ENCODE peak calls at places on chromosomes 5 and 9, in seven cellular contexts. One of them, this sample, is unnamed.

GRCh38 chr5:1076406-1076805 is 35.5 kb downstream of the SLC12A7 start:
- DNase-seq in progenitor cell of endocrine pancreas: no peak
- DNase-seq in GM06990: no peak
- DNase-seq in fibroblast of pulmonary artery: no peak
- DNase-seq in osteocyte: no peak
- DNase-seq in CD8-positive, alpha-beta T cell: no peak
- DNase-seq in adrenal gland: no peak
- DNase-seq in this sample: no peak

GRCh38 chr5:6740586-6741150 is 27.4 kb downstream of the TENT4A start:
- DNase-seq in osteocyte: no peak
- DNase-seq in CD8-positive, alpha-beta T cell: no peak
- DNase-seq in adrenal gland: no peak
- DNase-seq in fibroblast of pulmonary artery: no peak
- DNase-seq in progenitor cell of endocrine pancreas: no peak
- DNase-seq in GM06990: no peak
- DNase-seq in this sample: no peak

GRCh38 chr5:43315262-43315661 is 2.0 kb upstream of the HMGCS1 start:
- DNase-seq in CD8-positive, alpha-beta T cell: no peak
- DNase-seq in fibroblast of pulmonary artery: peak; percentile 25
- DNase-seq in adrenal gland: no peak
- DNase-seq in GM06990: no peak
- DNase-seq in osteocyte: no peak
- DNase-seq in progenitor cell of endocrine pancreas: no peak
- DNase-seq in this sample: no peak

GRCh38 chr9:14910178-14910805 is at the start of gene FREM1:
- DNase-seq in progenitor cell of endocrine pancreas: no peak
- DNase-seq in GM06990: no peak
- DNase-seq in adrenal gland: peak; percentile 43
- DNase-seq in osteocyte: peak; percentile 87
- DNase-seq in CD8-positive, alpha-beta T cell: no peak
- DNase-seq in fibroblast of pulmonary artery: peak; percentile 1
- DNase-seq in this sample: no peak

GRCh38 chr5:29758986-29759421 is 1434.5 kb upstream of the CDH6 start:
- DNase-seq in adrenal gland: no peak
- DNase-seq in GM06990: no peak
- DNase-seq in osteocyte: no peak
- DNase-seq in progenitor cell of endocrine pancreas: peak; percentile 16
- DNase-seq in CD8-positive, alpha-beta T cell: no peak
- DNase-seq in fibroblast of pulmonary artery: no peak
- DNase-seq in this sample: no peak

GRCh38 chr9:5586391-5586802 is 42.5 kb upstream of the RIC1 start:
- DNase-seq in GM06990: peak; percentile 57
- DNase-seq in osteocyte: no peak
- DNase-seq in adrenal gland: no peak
- DNase-seq in CD8-positive, alpha-beta T cell: no peak
- DNase-seq in fibroblast of pulmonary artery: peak; percentile 62
- DNase-seq in progenitor cell of endocrine pancreas: no peak
- DNase-seq in this sample: no peak

GRCh38 chr5:60092671-60093422 is 199.3 kb upstream of the PDE4D start:
- DNase-seq in adrenal gland: no peak
- DNase-seq in GM06990: no peak
- DNase-seq in osteocyte: no peak
- DNase-seq in fibroblast of pulmonary artery: peak; percentile 18
- DNase-seq in progenitor cell of endocrine pancreas: no peak
- DNase-seq in CD8-positive, alpha-beta T cell: no peak
- DNase-seq in this sample: no peak

GRCh38 chr5:169071-169727 is 22.1 kb upstream of the LRRC14B start:
- DNase-seq in progenitor cell of endocrine pancreas: no peak
- DNase-seq in fibroblast of pulmonary artery: peak; percentile 88
- DNase-seq in adrenal gland: peak; percentile 49
- DNase-seq in CD8-positive, alpha-beta T cell: no peak
- DNase-seq in GM06990: no peak
- DNase-seq in osteocyte: no peak
- DNase-seq in this sample: no peak

GRCh38 chr5:126811515-126812198 is 34.7 kb downstream of the LMNB1 start:
- DNase-seq in osteocyte: no peak
- DNase-seq in progenitor cell of endocrine pancreas: no peak
- DNase-seq in fibroblast of pulmonary artery: peak; percentile 91
- DNase-seq in adrenal gland: no peak
- DNase-seq in GM06990: no peak
- DNase-seq in CD8-positive, alpha-beta T cell: no peak
- DNase-seq in this sample: no peak

GRCh38 chr9:35237303-35237702 is 75.5 kb downstream of the UNC13B start:
- DNase-seq in osteocyte: no peak
- DNase-seq in progenitor cell of endocrine pancreas: no peak
- DNase-seq in adrenal gland: no peak
- DNase-seq in CD8-positive, alpha-beta T cell: no peak
- DNase-seq in GM06990: no peak
- DNase-seq in fibroblast of pulmonary artery: no peak
- DNase-seq in this sample: no peak

GRCh38 chr5:138408023-138408422 is 30.8 kb upstream of the REEP2 start:
- DNase-seq in adrenal gland: no peak
- DNase-seq in GM06990: peak; percentile 29
- DNase-seq in progenitor cell of endocrine pancreas: no peak
- DNase-seq in osteocyte: no peak
- DNase-seq in fibroblast of pulmonary artery: no peak
- DNase-seq in CD8-positive, alpha-beta T cell: no peak
- DNase-seq in this sample: no peak

GRCh38 chr5:79932510-79933504 is 58.3 kb downstream of the MTX3 start:
- DNase-seq in GM06990: no peak
- DNase-seq in fibroblast of pulmonary artery: no peak
- DNase-seq in osteocyte: no peak
- DNase-seq in adrenal gland: no peak
- DNase-seq in CD8-positive, alpha-beta T cell: no peak
- DNase-seq in progenitor cell of endocrine pancreas: no peak
- DNase-seq in this sample: no peak

GRCh38 chr5:77266291-77266690 is 55.8 kb downstream of the PDE8B start:
- DNase-seq in GM06990: no peak
- DNase-seq in fibroblast of pulmonary artery: no peak
- DNase-seq in CD8-positive, alpha-beta T cell: no peak
- DNase-seq in progenitor cell of endocrine pancreas: no peak
- DNase-seq in osteocyte: no peak
- DNase-seq in adrenal gland: no peak
- DNase-seq in this sample: no peak

GRCh38 chr9:110954822-110955291 is 83.4 kb downstream of the LPAR1 start:
- DNase-seq in fibroblast of pulmonary artery: no peak
- DNase-seq in GM06990: no peak
- DNase-seq in osteocyte: no peak
- DNase-seq in progenitor cell of endocrine pancreas: no peak
- DNase-seq in CD8-positive, alpha-beta T cell: no peak
- DNase-seq in adrenal gland: no peak
- DNase-seq in this sample: no peak

DNA sequence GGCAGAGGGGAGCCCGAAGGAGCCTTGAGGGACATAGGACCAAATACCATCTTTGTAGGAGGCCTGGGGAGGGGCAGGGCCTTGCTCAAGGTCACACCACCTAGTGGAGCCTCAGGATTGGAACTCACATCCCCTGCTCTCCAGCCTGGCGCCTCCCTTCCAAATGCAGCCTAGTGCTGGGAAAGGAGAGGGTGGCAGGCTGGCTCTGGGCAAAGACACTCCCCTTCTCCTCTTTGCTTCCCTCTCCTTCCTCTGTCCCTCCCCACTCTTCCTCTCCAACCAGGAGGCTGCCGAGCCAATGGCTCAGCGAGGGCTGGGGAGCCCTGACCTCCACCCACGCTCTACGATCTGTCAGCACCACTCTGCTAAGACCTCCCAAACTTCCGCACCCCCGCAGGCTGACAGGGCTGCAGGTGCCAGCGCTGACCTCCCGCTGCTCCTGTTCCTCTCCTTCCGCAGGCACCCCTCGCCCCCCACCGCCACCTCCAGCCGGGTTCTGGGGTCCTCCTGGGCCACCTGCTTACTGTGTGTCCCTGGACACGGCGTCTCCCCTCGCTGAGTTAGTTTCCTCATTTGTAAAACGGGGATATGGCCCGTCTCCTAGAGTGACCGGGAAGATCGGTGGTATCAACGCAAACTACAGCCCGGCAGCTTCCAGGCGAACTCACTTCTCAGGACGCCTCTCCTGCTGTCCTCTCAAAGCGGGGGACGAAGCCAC is 52.9 kb downstream of the C9orf50 start:
- DNase-seq in progenitor cell of endocrine pancreas: peak; percentile 24
- DNase-seq in fibroblast of pulmonary artery: peak; percentile 62
- DNase-seq in GM06990: no peak
- DNase-seq in CD8-positive, alpha-beta T cell: no peak
- DNase-seq in osteocyte: no peak
- DNase-seq in adrenal gland: peak; percentile 61
- DNase-seq in this sample: no peak
- TF ChIP-seq CTCF in progenitor cell of endocrine pancreas: no peak
- TF ChIP-seq CTCF in fibroblast of pulmonary artery: no peak
- TF ChIP-seq CTCF in GM06990: no peak
- TF ChIP-seq CTCF in CD8-positive, alpha-beta T cell: no peak
- TF ChIP-seq CTCF in osteocyte: peak; percentile 20
- TF ChIP-seq CTCF in adrenal gland: no peak
- TF ChIP-seq CTCF in this sample: no peak

GRCh38 chr5:95619096-95619495 is 791 bp upstream of the GPR150 start:
- DNase-seq in fibroblast of pulmonary artery: peak; percentile 86
- DNase-seq in progenitor cell of endocrine pancreas: no peak
- DNase-seq in CD8-positive, alpha-beta T cell: no peak
- DNase-seq in GM06990: no peak
- DNase-seq in adrenal gland: no peak
- DNase-seq in osteocyte: no peak
- DNase-seq in this sample: no peak

GRCh38 chr5:95619518-95620029 is 313 bp upstream of the GPR150 start:
- DNase-seq in progenitor cell of endocrine pancreas: no peak
- DNase-seq in GM06990: no peak
- DNase-seq in osteocyte: no peak
- DNase-seq in fibroblast of pulmonary artery: no peak
- DNase-seq in CD8-positive, alpha-beta T cell: no peak
- DNase-seq in adrenal gland: no peak
- DNase-seq in this sample: no peak

GRCh38 chr5:95621839-95622629 is 2.1 kb downstream of the GPR150 start:
- DNase-seq in adrenal gland: no peak
- DNase-seq in GM06990: no peak
- DNase-seq in osteocyte: no peak
- DNase-seq in progenitor cell of endocrine pancreas: no peak
- DNase-seq in CD8-positive, alpha-beta T cell: no peak
- DNase-seq in fibroblast of pulmonary artery: no peak
- DNase-seq in this sample: no peak

GRCh38 chr5:95620870-95621838 is 1.3 kb downstream of the GPR150 start:
- DNase-seq in CD8-positive, alpha-beta T cell: peak; percentile 34
- DNase-seq in adrenal gland: no peak
- DNase-seq in osteocyte: no peak
- DNase-seq in progenitor cell of endocrine pancreas: peak; percentile 33
- DNase-seq in GM06990: peak; percentile 69
- DNase-seq in fibroblast of pulmonary artery: no peak
- DNase-seq in this sample: peak; percentile 39

DNA sequence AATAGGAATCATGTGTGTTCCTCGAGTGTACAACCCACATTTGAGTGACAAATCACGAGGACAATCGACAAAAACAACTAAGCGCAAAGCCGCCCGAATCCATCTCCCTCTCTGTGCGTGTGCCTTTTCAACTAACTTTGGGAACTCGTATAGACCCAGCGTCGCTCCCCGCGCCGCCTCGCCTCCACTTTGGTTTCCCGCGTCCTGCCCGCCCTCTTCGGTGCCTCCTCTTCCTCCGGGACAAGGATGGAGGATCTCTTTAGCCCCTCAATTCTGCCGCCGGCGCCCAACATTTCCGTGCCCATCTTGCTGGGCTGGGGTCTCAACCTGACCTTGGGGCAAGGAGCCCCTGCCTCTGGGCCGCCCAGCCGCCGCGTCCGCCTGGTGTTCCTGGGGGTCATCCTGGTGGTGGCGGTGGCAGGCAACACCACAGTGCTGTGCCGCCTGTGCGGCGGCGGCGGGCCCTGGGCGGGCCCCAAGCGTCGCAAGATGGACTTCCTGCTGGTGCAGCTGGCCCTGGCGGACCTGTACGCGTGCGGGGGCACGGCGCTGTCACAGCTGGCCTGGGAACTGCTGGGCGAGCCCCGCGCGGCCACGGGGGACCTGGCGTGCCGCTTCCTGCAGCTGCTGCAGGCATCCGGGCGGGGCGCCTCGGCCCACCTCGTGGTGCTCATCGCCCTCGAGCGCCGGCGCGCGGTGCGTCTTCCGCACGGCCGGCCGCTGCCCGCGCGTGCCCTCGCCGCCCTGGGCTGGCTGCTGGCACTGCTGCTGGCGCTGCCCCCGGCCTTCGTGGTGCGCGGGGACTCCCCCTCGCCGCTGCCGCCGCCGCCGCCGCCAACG is at the start of gene GPR150:
- DNase-seq in fibroblast of pulmonary artery: peak; percentile 52
- DNase-seq in GM06990: peak; percentile 83
- DNase-seq in adrenal gland: peak; percentile 50
- DNase-seq in CD8-positive, alpha-beta T cell: peak; percentile 50
- DNase-seq in progenitor cell of endocrine pancreas: peak; percentile 48
- DNase-seq in osteocyte: peak; percentile 85
- DNase-seq in this sample: peak; percentile 57
- TF ChIP-seq CTCF in fibroblast of pulmonary artery: no peak
- TF ChIP-seq CTCF in GM06990: no peak
- TF ChIP-seq CTCF in adrenal gland: no peak
- TF ChIP-seq CTCF in CD8-positive, alpha-beta T cell: no peak
- TF ChIP-seq CTCF in progenitor cell of endocrine pancreas: peak; percentile 18
- TF ChIP-seq CTCF in osteocyte: no peak
- TF ChIP-seq CTCF in this sample: no peak

DNA sequence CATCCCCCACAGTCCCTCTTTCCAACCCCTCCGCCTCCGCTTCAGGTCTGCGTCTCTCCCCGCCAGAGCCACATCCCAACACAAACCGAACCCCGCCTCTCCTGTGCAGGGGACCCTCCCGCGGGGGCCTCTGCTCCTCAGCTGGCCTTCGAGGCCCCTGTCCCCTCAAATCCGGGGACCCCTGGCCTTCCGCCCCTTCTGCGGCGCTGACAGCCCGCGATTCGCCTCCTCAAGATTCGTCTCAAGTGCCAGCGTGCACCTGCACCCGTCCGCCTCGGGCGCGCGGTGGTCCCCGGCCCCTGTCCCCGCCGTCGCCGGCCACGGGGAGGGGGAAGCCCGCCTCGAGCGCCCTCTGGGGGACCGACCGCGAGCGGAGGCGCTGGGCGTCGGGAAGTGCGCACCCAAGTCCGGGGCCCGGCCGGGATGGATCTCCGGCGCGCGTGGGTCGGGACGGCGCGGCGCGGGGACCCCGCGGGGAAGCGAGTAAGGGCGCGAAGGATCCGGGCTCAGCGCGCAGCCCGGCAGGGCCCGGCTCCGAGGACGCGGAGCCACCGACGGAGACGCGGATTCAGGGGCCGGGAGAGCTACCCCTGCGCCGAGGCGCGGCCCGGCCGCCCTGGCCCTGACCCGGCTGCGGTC is 623 bp downstream of the FLT4 start:
- DNase-seq in adrenal gland: no peak
- DNase-seq in GM06990: no peak
- DNase-seq in osteocyte: no peak
- DNase-seq in CD8-positive, alpha-beta T cell: no peak
- DNase-seq in progenitor cell of endocrine pancreas: peak; percentile 53
- DNase-seq in fibroblast of pulmonary artery: no peak
- DNase-seq in this sample: no peak
- TF ChIP-seq CTCF in adrenal gland: no peak
- TF ChIP-seq CTCF in GM06990: no peak
- TF ChIP-seq CTCF in osteocyte: peak; percentile 35
- TF ChIP-seq CTCF in CD8-positive, alpha-beta T cell: no peak
- TF ChIP-seq CTCF in progenitor cell of endocrine pancreas: peak; percentile 60
- TF ChIP-seq CTCF in fibroblast of pulmonary artery: no peak
- TF ChIP-seq CTCF in this sample: no peak

GRCh38 chr5:91867799-91868198 is 484.7 kb upstream of the ARRDC3 start:
- DNase-seq in CD8-positive, alpha-beta T cell: no peak
- DNase-seq in GM06990: no peak
- DNase-seq in fibroblast of pulmonary artery: no peak
- DNase-seq in progenitor cell of endocrine pancreas: no peak
- DNase-seq in osteocyte: no peak
- DNase-seq in adrenal gland: no peak
- DNase-seq in this sample: no peak

GRCh38 chr5:91865920-91866319 is 482.8 kb upstream of the ARRDC3 start:
- DNase-seq in progenitor cell of endocrine pancreas: no peak
- DNase-seq in GM06990: no peak
- DNase-seq in osteocyte: no peak
- DNase-seq in adrenal gland: no peak
- DNase-seq in fibroblast of pulmonary artery: no peak
- DNase-seq in CD8-positive, alpha-beta T cell: no peak
- DNase-seq in this sample: no peak

GRCh38 chr5:91864902-91865420 is 481.8 kb upstream of the ARRDC3 start:
- DNase-seq in osteocyte: no peak
- DNase-seq in fibroblast of pulmonary artery: no peak
- DNase-seq in progenitor cell of endocrine pancreas: no peak
- DNase-seq in CD8-positive, alpha-beta T cell: no peak
- DNase-seq in GM06990: no peak
- DNase-seq in adrenal gland: no peak
- DNase-seq in this sample: no peak
- TF ChIP-seq CTCF in osteocyte: peak; percentile 46
- TF ChIP-seq CTCF in fibroblast of pulmonary artery: no peak
- TF ChIP-seq CTCF in progenitor cell of endocrine pancreas: no peak
- TF ChIP-seq CTCF in CD8-positive, alpha-beta T cell: no peak
- TF ChIP-seq CTCF in GM06990: no peak
- TF ChIP-seq CTCF in adrenal gland: no peak
- TF ChIP-seq CTCF in this sample: no peak